ENCODE peak calls at places on chromosomes 13 and 19, in nine cellular contexts. C is anterior cingulate cortex, Z is neural crest cell, B is T-helper 17 cell, G is RPMI8226, N is suprapubic skin, K is NCI-H2029 treated with DMSO at 0.1 percent for 48 hours, S is glutamatergic neuron, E is naive B cell. I is an unnamed sample.

GRCh38 chr13:100666124-100666523 is 8.5 kb downstream of the TMTC4 start:
- DNase-seq in C (no peak), Z (no peak), B (no peak), G (no peak), N (no peak), K (peak), S (no peak), E (no peak), I (no peak)

GRCh38 chr13:30720470-30720869 is 14.9 kb upstream of the ALOX5AP start:
- DNase-seq in C (no peak), Z (no peak), B (no peak), G (no peak), N (no peak), K (no peak), S (no peak), E (peak), I (peak)

GRCh38 chr13:79522583-79522982 is 41.6 kb downstream of the NDFIP2 start:
- DNase-seq in C (no peak), Z (no peak), B (no peak), G (peak), N (no peak), K (no peak), S (no peak), E (no peak), I (no peak)

GRCh38 chr13:23609414-23610186 is 39.4 kb downstream of the TNFRSF19 start:
- DNase-seq in C (no peak), Z (no peak), B (no peak), G (no peak), N (no peak), K (no peak), S (no peak), E (no peak), I (no peak)

GRCh38 chr19:2491130-2491801 is 15.3 kb downstream of the GADD45B start:
- DNase-seq in C (no peak), Z (no peak), B (no peak), G (peak), N (no peak), K (peak), S (no peak), E (peak), I (peak)

GRCh38 chr19:1752757-1753728 is at the start of gene ONECUT3:
- DNase-seq in C (no peak), Z (no peak), B (no peak), G (no peak), N (no peak), K (no peak), S (peak), E (no peak), I (no peak)

GRCh38 chr13:53743906-53744305 is 715.3 kb downstream of the OLFM4 start:
- DNase-seq in C (no peak), Z (no peak), B (no peak), G (no peak), N (no peak), K (no peak), S (no peak), E (no peak), I (no peak)

GRCh38 chr13:20190481-20191310 is 2.0 kb downstream of the GJB2 start:
- DNase-seq in C (no peak), Z (no peak), B (no peak), G (no peak), N (no peak), K (no peak), S (no peak), E (no peak), I (no peak)

GRCh38 chr13:44078806-44079378 is 199.2 kb downstream of the LACC1 start:
- DNase-seq in C (no peak), Z (no peak), B (no peak), G (no peak), N (no peak), K (no peak), S (no peak), E (no peak), I (no peak)

GRCh38 chr13:101527130-101527529 is 74.7 kb downstream of the ITGBL1 start:
- DNase-seq in C (no peak), Z (no peak), B (no peak), G (no peak), N (no peak), K (no peak), S (no peak), E (no peak), I (no peak)

GRCh38 chr19:17947815-17948473 is 15.1 kb downstream of the CCDC124 start:
- DNase-seq in C (peak), Z (peak), B (peak), G (peak), N (peak), K (peak), S (peak), E (peak), I (peak)

GRCh38 chr13:95156208-95156607 is 145.0 kb downstream of the ABCC4 start:
- DNase-seq in C (no peak), Z (no peak), B (no peak), G (no peak), N (no peak), K (peak), S (no peak), E (no peak), I (no peak)

GRCh38 chr13:82597737-82598136 is 1284.5 kb downstream of the SLITRK1 start:
- DNase-seq in C (no peak), Z (no peak), B (no peak), G (no peak), N (no peak), K (no peak), S (no peak), E (no peak), I (no peak)

GRCh38 chr13:44470623-44471562 is 97.3 kb downstream of the SERP2 start:
- DNase-seq in C (no peak), Z (no peak), B (no peak), G (peak), N (no peak), K (peak), S (no peak), E (no peak), I (peak)

GRCh38 chr13:106533101-106533939 is 2.1 kb downstream of the EFNB2 start:
- DNase-seq in C (peak), Z (peak), B (no peak), G (peak), N (peak), K (peak), S (peak), E (no peak), I (no peak)

GRCh38 chr19:8367327-8368001 is 3.5 kb downstream of the ANGPTL4 start:
- DNase-seq in C (peak), Z (peak), B (no peak), G (no peak), N (peak), K (peak), S (peak), E (no peak), I (no peak)

GRCh38 chr19:28744943-28745342 is 468.0 kb downstream of the UQCRFS1 start:
- DNase-seq in C (no peak), Z (no peak), B (no peak), G (no peak), N (no peak), K (no peak), S (no peak), E (no peak), I (no peak)

GRCh38 chr19:4575267-4575793 is 15.8 kb upstream of the SEMA6B start:
- DNase-seq in C (no peak), Z (peak), B (no peak), G (no peak), N (no peak), K (no peak), S (peak), E (no peak), I (no peak)

GRCh38 chr13:22325761-22326160 is 654.9 kb downstream of the FGF9 start:
- DNase-seq in C (no peak), Z (no peak), B (no peak), G (no peak), N (no peak), K (no peak), S (no peak), E (no peak), I (no peak)